ENCODE peak calls at places on chromosomes 7 and 10, in four cellular contexts. A is K562, E is HepG2, R is GM12878. H is an unnamed sample.
A peak's percentile ranks its signal among the peaks of the same experiment; 100 is the strongest.

GRCh38 chr10:15469066-15469465 is 98.0 kb upstream of the FAM171A1 start:
- DNase-seq in E (no peak), A (no peak), R (no peak), H (no peak)

GRCh38 chr10:13831711-13832110 is 244.9 kb downstream of the PRPF18 start:
- DNase-seq in E (no peak), A (no peak), R (peak; percentile 43), H (no peak)

GRCh38 chr10:132360766-132361447 is 28.9 kb downstream of the LRRC27 start:
- DNase-seq in E (no peak), A (peak; percentile 54), R (no peak), H (peak; percentile 89)

GRCh38 chr10:12741255-12741915 is 260.1 kb downstream of the CCDC3 start:
- DNase-seq in A (no peak), R (no peak), E (no peak), H (no peak)

GRCh38 chr7:122896509-122896908 is 10.2 kb upstream of the CADPS2 start:
- DNase-seq in R (no peak), A (no peak), E (no peak), H (no peak)

GRCh38 chr7:30594055-30594539 is 581 bp upstream of the GARS1 start:
- DNase-seq in A (peak; percentile 60), R (peak; percentile 23), E (peak; percentile 60), H (no peak)

GRCh38 chr10:24370877-24371276 is 161.9 kb downstream of the KIAA1217 start:
- DNase-seq in E (no peak), A (no peak), R (no peak), H (no peak)

GRCh38 chr7:106284516-106285050 is at the start of gene NAMPT:
- DNase-seq in A (peak; percentile 79), R (no peak), E (no peak), H (peak; percentile 86)

GRCh38 chr7:15609287-15609686 is 47.5 kb upstream of the AGMO start:
- DNase-seq in R (no peak), A (no peak), E (no peak), H (no peak)

GRCh38 chr7:83366629-83367028 is 203.9 kb upstream of the PCLO start:
- DNase-seq in E (no peak), A (no peak), R (no peak), H (no peak)

GRCh38 chr10:131178956-131179355 is 132.6 kb downstream of the TCERG1L start:
- DNase-seq in R (no peak), A (no peak), E (no peak), H (no peak)

GRCh38 chr7:154832557-154833138 is 170.3 kb downstream of the PAXIP1 start:
- DNase-seq in R (no peak), E (peak; percentile 38), A (peak; percentile 50), H (no peak)

GRCh38 chr7:81004098-81004497 is 85.2 kb upstream of the SEMA3C start:
- DNase-seq in A (no peak), R (no peak), E (no peak), H (no peak)

GRCh38 chr7:140007051-140007690 is 55.6 kb downstream of the PARP12 start:
- DNase-seq in A (no peak), E (no peak), R (no peak), H (no peak)

GRCh38 chr7:121132940-121133339 is 144.4 kb downstream of the CPED1 start:
- DNase-seq in E (no peak), R (no peak), A (no peak), H (no peak)

GRCh38 chr10:79375321-79376077 is 28.2 kb downstream of the PPIF start:
- DNase-seq in A (peak; percentile 59), E (peak; percentile 45), R (no peak), H (no peak)

GRCh38 chr10:120005408-120006280 is 113.1 kb downstream of the SEC23IP start:
- DNase-seq in A (peak; percentile 38), E (no peak), R (no peak), H (no peak)

DNA sequence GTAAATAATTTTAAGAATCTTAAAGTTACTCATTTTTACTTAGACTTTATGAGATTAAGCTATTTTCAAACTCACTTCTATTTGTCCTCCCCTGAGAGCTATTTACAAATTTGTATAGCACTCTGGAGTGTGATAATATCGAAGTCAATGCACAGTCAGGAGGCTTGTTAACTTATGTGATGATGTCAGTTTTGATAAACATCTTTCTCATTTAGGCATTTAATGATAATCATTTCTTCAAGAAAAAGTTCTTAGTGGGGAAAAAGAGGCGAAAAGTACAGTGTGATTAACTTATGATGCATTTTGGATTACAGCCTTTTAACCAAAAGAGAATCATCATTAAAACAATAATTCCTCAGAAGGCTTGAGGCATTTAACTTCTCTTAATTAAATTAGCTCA is 468.6 kb downstream of the AUTS2 start:
- DNase-seq in R (no peak), E (no peak), A (no peak), H (no peak)
- TF ChIP-seq CBX5 in R (no peak), E (no peak), A (no peak), H (no peak)

GRCh38 chr7:105003275-105003674 is 10.7 kb upstream of the KMT2E start:
- DNase-seq in R (no peak), A (no peak), E (no peak), H (no peak)
- TF ChIP-seq CBX5 in R (no peak), A (no peak), E (no peak), H (no peak)

GRCh38 chr10:29687411-29688160 is 52.8 kb upstream of the SVIL start:
- DNase-seq in E (no peak), A (no peak), R (no peak), H (no peak)
- TF ChIP-seq CBX5 in E (no peak), A (no peak), R (no peak), H (no peak)

DNA sequence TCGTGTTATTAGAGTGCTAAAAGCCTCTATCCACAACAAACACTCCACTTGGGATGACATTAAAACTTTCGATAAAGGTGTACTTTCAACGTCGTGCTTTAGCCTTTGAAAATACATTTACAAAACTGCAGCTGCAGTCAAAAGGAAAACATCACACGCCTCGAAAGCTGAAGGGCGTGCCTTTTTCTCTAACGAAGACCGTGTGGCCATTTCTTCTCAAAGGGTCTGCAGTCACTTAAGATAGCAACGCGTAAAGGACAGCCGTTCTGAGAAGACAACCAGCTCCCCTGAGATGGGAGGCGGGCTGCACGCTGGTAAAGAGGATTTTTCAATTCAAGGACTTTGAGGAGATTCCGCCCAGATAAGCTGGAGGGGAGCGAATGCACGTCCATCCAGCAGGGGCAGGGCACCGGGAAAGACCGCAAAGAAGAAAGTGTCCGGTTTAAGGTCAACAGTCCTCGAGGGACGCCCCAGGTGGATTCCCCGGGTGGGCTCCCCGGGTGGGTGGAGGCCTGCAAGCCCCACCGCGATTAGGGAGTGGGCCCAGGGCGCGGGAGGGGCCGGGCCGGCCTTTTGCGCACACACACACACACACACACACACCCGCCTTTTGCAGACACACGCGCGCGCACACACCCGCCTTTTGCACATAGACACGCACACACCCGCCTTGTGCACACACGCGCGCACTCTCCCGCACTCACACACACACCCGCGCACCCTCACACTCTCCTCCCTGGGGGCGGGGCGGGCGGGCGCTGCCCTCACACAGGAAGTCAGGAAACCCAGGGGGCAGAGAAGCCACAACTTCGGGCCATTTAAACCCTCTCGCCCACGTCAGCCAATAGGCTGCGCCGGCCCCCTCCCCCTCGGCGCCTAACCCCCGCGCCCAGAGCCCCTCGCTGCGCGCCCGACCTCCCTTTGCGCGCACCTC is 767 bp downstream of the ARHGAP12 start:
- DNase-seq in A (peak; percentile 75), E (peak; percentile 74), R (no peak), H (peak; percentile 71)
- TF ChIP-seq CBX5 in A (no peak), E (no peak), R (no peak), H (no peak)

GRCh38 chr7:145398758-145399157 is 562.9 kb upstream of the TPK1 start:
- DNase-seq in R (no peak), A (no peak), E (no peak), H (no peak)
- TF ChIP-seq CBX5 in R (no peak), A (no peak), E (no peak), H (no peak)

GRCh38 chr7:157271315-157271990 is 65.4 kb upstream of the DNAJB6 start:
- DNase-seq in R (no peak), A (no peak), E (no peak), H (no peak)
- TF ChIP-seq CBX5 in R (no peak), A (no peak), E (no peak), H (no peak)

GRCh38 chr10:109996225-109996624 is 11.6 kb upstream of the ADD3 start:
- DNase-seq in A (peak; percentile 44), E (no peak), R (no peak), H (no peak)

GRCh38 chr10:109995178-109995577 is 12.6 kb upstream of the ADD3 start:
- DNase-seq in R (no peak), E (no peak), A (no peak), H (no peak)

GRCh38 chr10:109996766-109997171 is 11.0 kb upstream of the ADD3 start:
- DNase-seq in R (no peak), A (no peak), E (no peak), H (no peak)

GRCh38 chr10:109997233-109997632 is 10.6 kb upstream of the ADD3 start:
- DNase-seq in A (no peak), R (no peak), E (no peak), H (no peak)

GRCh38 chr10:109998513-109998912 is 9.3 kb upstream of the ADD3 start:
- DNase-seq in A (peak; percentile 42), R (no peak), E (no peak), H (no peak)
- TF ChIP-seq CBX5 in A (no peak), R (no peak), E (no peak), H (no peak)

DNA sequence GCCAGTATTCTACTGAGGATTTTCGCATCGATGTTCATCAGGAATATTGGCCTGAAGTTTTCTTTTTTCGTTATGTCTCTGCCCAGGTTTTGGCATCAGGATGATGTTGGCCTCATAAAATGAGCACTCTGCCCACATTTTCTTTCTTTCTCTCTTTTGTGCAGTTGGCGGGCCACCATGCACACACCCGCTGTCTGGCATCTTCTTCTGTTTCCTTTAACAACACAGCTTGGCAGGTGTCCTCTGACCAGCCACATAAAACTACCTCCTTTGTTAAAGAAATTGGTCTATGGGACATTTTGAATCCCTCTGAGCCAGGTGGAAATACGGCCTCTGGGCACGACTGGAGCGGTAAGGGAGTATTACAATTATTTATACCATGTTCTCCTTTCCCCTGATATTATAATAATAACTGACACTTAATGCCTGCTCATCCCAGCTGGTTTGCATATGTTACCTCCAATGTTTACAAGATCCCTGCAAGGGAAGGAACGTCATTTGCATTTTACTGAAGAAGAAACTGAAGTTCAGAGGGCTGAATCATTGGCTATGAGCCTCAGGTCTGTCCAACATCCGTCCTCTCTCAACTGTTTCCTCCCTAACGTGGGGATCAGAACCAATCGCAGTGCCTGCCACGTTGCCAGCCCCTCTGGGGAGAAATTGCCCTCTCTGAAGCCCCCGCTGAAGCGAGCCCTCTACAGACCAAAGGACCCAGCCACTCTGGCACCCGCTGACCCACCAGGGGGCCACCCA is 125.1 kb upstream of the FOXK1 start:
- DNase-seq in E (no peak), A (no peak), R (no peak), H (no peak)
- TF ChIP-seq CBX5 in E (no peak), A (no peak), R (no peak), H (no peak)